ENCODE peak calls at places on chromosomes 13 and 19, in seven cellular contexts. L, O, R, I, J, W and D are unnamed samples.

GRCh38 chr13:26721251-26721939 is 39.2 kb downstream of the GPR12 start:
- DNase-seq in L (peak; percentile 20), O (peak; percentile 25), R (no peak), I (no peak), J (no peak), W (no peak), D (peak; percentile 19)

GRCh38 chr13:28659611-28659970 is 661 bp downstream of the POMP start:
- DNase-seq in L (peak; percentile 29), O (peak; percentile 77), R (no peak), I (peak; percentile 57), J (no peak), W (no peak), D (peak; percentile 29)

GRCh38 chr13:35014606-35015005 is 72.5 kb downstream of the NBEA start:
- DNase-seq in L (peak; percentile 1), O (no peak), R (no peak), I (no peak), J (no peak), W (no peak), D (no peak)

GRCh38 chr19:3403489-3404323 is 37.3 kb downstream of the NFIC start:
- DNase-seq in L (no peak), O (peak; percentile 97), R (no peak), I (peak; percentile 41), J (peak; percentile 90), W (no peak), D (no peak)

GRCh38 chr19:43983544-43983911 is 460 bp upstream of the ZNF155 start:
- DNase-seq in L (no peak), O (no peak), R (no peak), I (no peak), J (no peak), W (no peak), D (no peak)

GRCh38 chr13:111327701-111328100 is 7.3 kb downstream of the TEX29 start:
- DNase-seq in L (no peak), O (no peak), R (no peak), I (no peak), J (no peak), W (no peak), D (no peak)

GRCh38 chr13:100541882-100542545 is 46.6 kb downstream of the GGACT start:
- DNase-seq in L (no peak), O (no peak), R (no peak), I (peak; percentile 86), J (no peak), W (no peak), D (no peak)

GRCh38 chr13:94181461-94182107 is 297.9 kb downstream of the DCT start:
- DNase-seq in L (no peak), O (no peak), R (no peak), I (no peak), J (no peak), W (no peak), D (no peak)

GRCh38 chr19:50496189-50497029 is 14.6 kb downstream of the JOSD2 start:
- DNase-seq in L (no peak), O (no peak), R (no peak), I (no peak), J (peak; percentile 36), W (no peak), D (no peak)

GRCh38 chr13:30355405-30355741 is 48.0 kb upstream of the KATNAL1 start:
- DNase-seq in L (peak; percentile 62), O (no peak), R (peak; percentile 47), I (peak; percentile 14), J (peak; percentile 67), W (no peak), D (peak; percentile 61)

GRCh38 chr19:1850809-1851544 is 2.7 kb upstream of the REXO1 start:
- DNase-seq in L (no peak), O (no peak), R (no peak), I (no peak), J (no peak), W (no peak), D (no peak)

GRCh38 chr13:80712026-80712425 is 371.1 kb upstream of the SPRY2 start:
- DNase-seq in L (no peak), O (peak; percentile 11), R (no peak), I (peak; percentile 56), J (no peak), W (no peak), D (no peak)

GRCh38 chr19:30102666-30103065 is 160.6 kb downstream of the URI1 start:
- DNase-seq in L (no peak), O (no peak), R (no peak), I (no peak), J (no peak), W (no peak), D (no peak)

GRCh38 chr19:46784262-46785053 is 3.9 kb downstream of the SLC1A5 start:
- DNase-seq in L (peak; percentile 80), O (peak; percentile 93), R (peak; percentile 12), I (peak; percentile 96), J (peak; percentile 88), W (peak; percentile 71), D (peak; percentile 86)

GRCh38 chr13:57878291-57878690 is 246.7 kb downstream of the PCDH17 start:
- DNase-seq in L (no peak), O (no peak), R (no peak), I (no peak), J (no peak), W (no peak), D (no peak)

GRCh38 chr19:32830231-32831014 is 39.1 kb downstream of the SLC7A9 start:
- DNase-seq in L (no peak), O (peak; percentile 50), R (no peak), I (no peak), J (no peak), W (no peak), D (peak; percentile 8)

GRCh38 chr13:73428137-73428536 is 369.3 kb downstream of the KLF5 start:
- DNase-seq in L (no peak), O (peak; percentile 83), R (no peak), I (peak; percentile 96), J (no peak), W (peak; percentile 81), D (no peak)

GRCh38 chr19:42178791-42179500 is 38.5 kb downstream of the DEDD2 start:
- DNase-seq in L (no peak), O (no peak), R (peak; percentile 45), I (no peak), J (no peak), W (no peak), D (no peak)

GRCh38 chr19:29605653-29606419 is at the start of gene POP4:
- DNase-seq in L (peak; percentile 96), O (peak; percentile 96), R (peak; percentile 97), I (peak; percentile 95), J (peak; percentile 99), W (peak; percentile 91), D (peak; percentile 97)

GRCh38 chr13:48220592-48221300 is 12.3 kb upstream of the ITM2B start:
- DNase-seq in L (no peak), O (peak; percentile 45), R (no peak), I (no peak), J (no peak), W (no peak), D (no peak)

GRCh38 chr13:28739376-28739775 is 20.6 kb upstream of the SLC46A3 start:
- DNase-seq in L (no peak), O (no peak), R (no peak), I (no peak), J (no peak), W (no peak), D (no peak)

GRCh38 chr19:49241769-49242168 is 83.2 kb downstream of the SLC6A16 start:
- DNase-seq in L (no peak), O (no peak), R (no peak), I (no peak), J (no peak), W (no peak), D (no peak)

GRCh38 chr13:33388254-33388998 is 102.9 kb upstream of the STARD13 start:
- DNase-seq in L (no peak), O (no peak), R (no peak), I (peak; percentile 89), J (no peak), W (peak; percentile 23), D (no peak)

GRCh38 chr13:33394294-33394932 is 108.9 kb upstream of the STARD13 start:
- DNase-seq in L (no peak), O (no peak), R (no peak), I (no peak), J (no peak), W (no peak), D (no peak)

GRCh38 chr13:33392794-33393371 is 107.3 kb upstream of the STARD13 start:
- DNase-seq in L (no peak), O (no peak), R (no peak), I (no peak), J (no peak), W (no peak), D (no peak)
- TF ChIP-seq CTCF in L (no peak), O (no peak), R (no peak), I (no peak), J (no peak), W (no peak), D (no peak)

GRCh38 chr13:32582281-32582680 is 4.0 kb upstream of the PDS5B start:
- DNase-seq in L (no peak), O (no peak), R (no peak), I (no peak), J (no peak), W (no peak), D (no peak)

GRCh38 chr13:32585625-32586021 is 629 bp upstream of the PDS5B start:
- DNase-seq in L (peak; percentile 14), O (no peak), R (peak; percentile 10), I (no peak), J (no peak), W (no peak), D (no peak)

GRCh38 chr13:32577032-32577431 is 9.2 kb upstream of the PDS5B start:
- DNase-seq in L (no peak), O (no peak), R (no peak), I (no peak), J (no peak), W (no peak), D (no peak)

GRCh38 chr13:32582991-32583390 is 3.3 kb upstream of the PDS5B start:
- DNase-seq in L (no peak), O (no peak), R (no peak), I (no peak), J (no peak), W (no peak), D (no peak)

DNA sequence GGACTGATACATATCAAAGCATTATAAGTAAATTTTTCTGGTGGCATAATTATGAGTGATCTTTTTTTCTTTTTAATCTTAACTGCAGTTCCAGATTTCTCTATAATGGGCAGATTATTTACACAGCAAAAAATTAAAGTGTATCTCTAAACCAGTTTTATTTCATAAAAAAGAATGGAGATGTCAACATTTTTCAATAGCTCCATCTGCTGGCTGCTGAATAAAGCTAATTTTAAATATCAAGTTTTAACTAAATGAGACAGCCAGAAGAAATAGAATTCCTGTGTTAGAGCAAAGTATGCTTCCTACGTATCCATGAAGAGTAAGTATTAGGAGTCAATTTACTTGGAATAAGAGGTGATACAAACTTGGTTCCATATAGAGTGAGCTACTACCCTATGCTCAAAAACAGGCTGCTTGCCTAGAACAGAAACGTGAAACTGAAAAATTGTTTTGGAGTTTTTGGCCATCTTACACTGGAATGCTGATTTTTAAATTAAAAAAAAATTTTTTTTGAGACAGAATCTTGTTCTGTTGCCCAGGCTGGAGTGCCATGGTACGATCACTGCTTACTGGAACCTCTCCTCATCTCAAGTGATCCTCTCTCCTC is 5.0 kb upstream of the PDS5B start:
- DNase-seq in L (no peak), O (peak; percentile 67), R (no peak), I (peak; percentile 29), J (no peak), W (peak; percentile 10), D (peak; percentile 24)
- TF ChIP-seq CTCF in L (peak; percentile 38), O (peak; percentile 60), R (peak; percentile 61), I (peak; percentile 47), J (peak; percentile 51), W (peak; percentile 57), D (peak; percentile 25)

GRCh38 chr13:44243198-44243852 is 130.3 kb upstream of the SERP2 start:
- DNase-seq in L (peak; percentile 54), O (peak; percentile 89), R (peak; percentile 62), I (peak; percentile 92), J (peak; percentile 58), W (peak; percentile 92), D (peak; percentile 44)
- TF ChIP-seq CTCF in L (peak; percentile 66), O (peak; percentile 73), R (peak; percentile 37), I (peak; percentile 56), J (peak; percentile 57), W (peak; percentile 73), D (peak; percentile 19)

GRCh38 chr19:18287836-18288772 is 6.7 kb upstream of the JUND start:
- DNase-seq in L (no peak), O (peak; percentile 78), R (no peak), I (no peak), J (no peak), W (no peak), D (no peak)
- TF ChIP-seq CTCF in L (no peak), O (peak; percentile 39), R (no peak), I (no peak), J (no peak), W (no peak), D (no peak)